ENCODE peak calls at places on chromosomes 5 and 9, in nine cellular contexts. Q is MM.1S; N is psoas muscle; Z is tibial artery; D is adipocyte; M is CD4-positive, alpha-beta T cell; Y is HCT116; B is CD4-positive, alpha-beta memory T cell; C is AG04450. O is an unnamed sample.

GRCh38 chr9:134060546-134060945 is 7.3 kb downstream of the BRD3 start:
- DNase-seq in Q (no peak), N (no peak), Z (no peak), D (no peak), M (no peak), Y (no peak), B (no peak), C (no peak), O (no peak)

GRCh38 chr9:84357235-84357634 is 16.7 kb upstream of the SLC28A3 start:
- DNase-seq in Q (no peak), N (no peak), Z (no peak), D (no peak), M (no peak), Y (no peak), B (no peak), C (no peak), O (no peak)

GRCh38 chr5:10423009-10423408 is 18.7 kb upstream of the ROPN1L start:
- DNase-seq in Q (no peak), N (no peak), Z (no peak), D (no peak), M (no peak), Y (no peak), B (no peak), C (no peak), O (no peak)

GRCh38 chr5:151151793-151152192 is 5.8 kb downstream of the ANXA6 start:
- DNase-seq in Q (no peak), N (no peak), Z (peak; percentile 72), D (peak; percentile 50), M (no peak), Y (no peak), B (no peak), C (no peak), O (no peak)

GRCh38 chr5:128144491-128144890 is 60.9 kb downstream of the SLC12A2 start:
- DNase-seq in Q (no peak), N (no peak), Z (no peak), D (peak; percentile 65), M (no peak), Y (no peak), B (no peak), C (peak; percentile 18), O (no peak)

GRCh38 chr5:151496041-151496484 is 48.7 kb downstream of the SLC36A1 start:
- DNase-seq in Q (no peak), N (no peak), Z (no peak), D (no peak), M (no peak), Y (no peak), B (no peak), C (no peak), O (no peak)

GRCh38 chr5:40614923-40615585 is 64.7 kb upstream of the PTGER4 start:
- DNase-seq in Q (no peak), N (no peak), Z (no peak), D (no peak), M (no peak), Y (no peak), B (no peak), C (no peak), O (no peak)

GRCh38 chr9:3922846-3923245 is 377.0 kb downstream of the GLIS3 start:
- DNase-seq in Q (no peak), N (no peak), Z (no peak), D (no peak), M (no peak), Y (no peak), B (no peak), C (no peak), O (no peak)

GRCh38 chr5:169157064-169157463 is 143.9 kb downstream of the SLIT3 start:
- DNase-seq in Q (no peak), N (no peak), Z (no peak), D (no peak), M (no peak), Y (no peak), B (no peak), C (no peak), O (no peak)

GRCh38 chr9:124782661-124783574 is 6.0 kb downstream of the OLFML2A start:
- DNase-seq in Q (no peak), N (no peak), Z (peak; percentile 61), D (no peak), M (peak; percentile 21), Y (no peak), B (no peak), C (no peak), O (no peak)

GRCh38 chr9:38227061-38227540 is 158.1 kb upstream of the SHB start:
- DNase-seq in Q (peak; percentile 87), N (no peak), Z (no peak), D (peak; percentile 63), M (peak; percentile 69), Y (no peak), B (peak; percentile 53), C (peak; percentile 80), O (peak; percentile 64)

GRCh38 chr9:37976714-37977477 is 73.0 kb upstream of the SLC25A51 start:
- DNase-seq in Q (no peak), N (peak; percentile 40), Z (no peak), D (peak; percentile 75), M (no peak), Y (no peak), B (no peak), C (peak; percentile 82), O (no peak)

GRCh38 chr9:133534346-133535284 is at the start of gene ADAMTSL2:
- DNase-seq in Q (no peak), N (peak; percentile 75), Z (no peak), D (peak; percentile 53), M (peak; percentile 59), Y (no peak), B (peak; percentile 12), C (no peak), O (peak; percentile 7)

GRCh38 chr5:102536323-102536928 is 37.6 kb upstream of the SLCO6A1 start:
- DNase-seq in Q (peak; percentile 27), N (no peak), Z (no peak), D (peak; percentile 77), M (no peak), Y (peak; percentile 7), B (no peak), C (no peak), O (no peak)

GRCh38 chr5:145478651-145479050 is 356.5 kb downstream of the PRELID2 start:
- DNase-seq in Q (no peak), N (no peak), Z (no peak), D (no peak), M (no peak), Y (no peak), B (no peak), C (no peak), O (no peak)

GRCh38 chr5:175689147-175689991 is 31.5 kb downstream of the HRH2 start:
- DNase-seq in Q (no peak), N (peak; percentile 58), Z (peak; percentile 91), D (peak; percentile 10), M (no peak), Y (no peak), B (no peak), C (no peak), O (no peak)

GRCh38 chr5:94808497-94808896 is 190.0 kb downstream of the SLF1 start:
- DNase-seq in Q (no peak), N (no peak), Z (no peak), D (no peak), M (no peak), Y (no peak), B (no peak), C (no peak), O (no peak)

GRCh38 chr5:63963926-63964325 is 1.7 kb upstream of the HTR1A start:
- DNase-seq in Q (no peak), N (no peak), Z (no peak), D (no peak), M (no peak), Y (no peak), B (no peak), C (no peak), O (no peak)

GRCh38 chr9:112408819-112409218 is 28.9 kb downstream of the HSDL2 start:
- DNase-seq in Q (no peak), N (no peak), Z (no peak), D (no peak), M (no peak), Y (no peak), B (no peak), C (no peak), O (no peak)

GRCh38 chr5:6582507-6583048 is 50.3 kb downstream of the NSUN2 start:
- DNase-seq in Q (no peak), N (no peak), Z (no peak), D (no peak), M (no peak), Y (no peak), B (no peak), C (no peak), O (no peak)
- H3K27me3 ChIP-seq in Q (no peaks in the 10 kb centered on the region), N (no peaks in the 10 kb centered on the region), Z (peaks cover 5% of the 10 kb centered on the region), D (peaks cover 51% of the 10 kb centered on the region), M (peaks cover 46% of the 10 kb centered on the region), Y (peaks cover 27% of the 10 kb centered on the region), B (peaks cover 8% of the 10 kb centered on the region), C (peaks cover 37% of the 10 kb centered on the region), O (no peaks in the 10 kb centered on the region)

GRCh38 chr5:20128346-20128745 is 140.3 kb upstream of the CDH18 start:
- DNase-seq in Q (no peak), N (no peak), Z (no peak), D (no peak), M (no peak), Y (no peak), B (no peak), C (no peak), O (no peak)
- H3K27me3 ChIP-seq in Q (no peaks in the 10 kb centered on the region), N (no peaks in the 10 kb centered on the region), Z (no peaks in the 10 kb centered on the region), D (no peaks in the 10 kb centered on the region), M (no peaks in the 10 kb centered on the region), Y (no peaks in the 10 kb centered on the region), B (no peaks in the 10 kb centered on the region), C (no peaks in the 10 kb centered on the region), O (no peaks in the 10 kb centered on the region)

DNA sequence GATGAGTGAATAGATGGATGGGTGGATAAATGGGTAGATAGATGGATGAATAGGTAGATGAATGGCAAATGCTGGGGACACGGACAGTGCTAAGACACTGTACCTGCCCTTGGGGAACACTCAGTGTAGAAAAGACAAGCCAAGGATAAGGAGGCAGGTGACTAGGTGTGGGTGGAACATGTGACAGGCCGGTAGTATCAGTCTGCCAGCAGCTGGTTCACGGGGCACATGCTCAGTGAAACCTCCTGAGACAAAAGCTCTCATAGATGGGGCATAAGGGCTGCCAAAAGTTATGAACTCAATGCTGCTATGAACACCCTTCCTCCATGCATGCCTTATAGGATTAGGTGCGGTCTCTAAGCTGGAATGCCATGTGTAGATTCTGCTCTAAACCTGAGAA is 71.0 kb downstream of the C5orf15 start:
- DNase-seq in Q (peak; percentile 47), N (no peak), Z (no peak), D (no peak), M (no peak), Y (no peak), B (no peak), C (no peak), O (no peak)
- H3K27me3 ChIP-seq in Q (no peaks in the 10 kb centered on the region), N (no peaks in the 10 kb centered on the region), Z (no peaks in the 10 kb centered on the region), D (peaks cover 51% of the 10 kb centered on the region), M (no peaks in the 10 kb centered on the region), Y (no peaks in the 10 kb centered on the region), B (no peaks in the 10 kb centered on the region), C (peaks cover 17% of the 10 kb centered on the region), O (no peaks in the 10 kb centered on the region)

DNA sequence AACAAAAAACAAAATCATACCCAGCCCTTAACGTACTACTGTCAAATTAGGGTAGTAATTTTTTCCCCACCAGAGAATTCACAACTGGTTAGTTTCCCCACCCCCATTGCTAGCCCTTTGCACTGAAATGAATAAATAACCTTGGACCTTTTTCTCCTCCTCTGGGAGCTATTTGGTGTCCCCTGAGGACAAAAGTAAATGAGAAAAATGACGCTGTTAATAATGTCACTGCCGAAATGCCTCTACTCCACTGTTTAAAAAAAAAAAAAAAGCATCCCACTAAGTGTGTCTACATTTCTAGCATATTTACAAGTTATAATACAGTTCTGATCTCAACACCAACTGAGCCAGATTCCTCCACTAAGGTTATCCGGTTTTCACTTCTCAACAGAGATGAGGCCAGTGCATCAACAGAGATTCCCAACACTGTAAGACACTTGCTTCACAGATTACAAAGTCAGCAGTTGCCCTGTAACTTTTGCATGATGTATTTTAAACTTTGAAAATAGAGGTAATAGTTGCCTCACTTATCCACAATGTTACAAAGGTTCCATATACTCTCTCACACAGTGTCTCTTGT is 5.1 kb upstream of the NFIB start:
- DNase-seq in Q (no peak), N (no peak), Z (no peak), D (no peak), M (no peak), Y (no peak), B (no peak), C (no peak), O (no peak)
- H3K27me3 ChIP-seq in Q (peaks cover 34% of the 10 kb centered on the region), N (no peaks in the 10 kb centered on the region), Z (no peaks in the 10 kb centered on the region), D (no peaks in the 10 kb centered on the region), M (peaks cover 37% of the 10 kb centered on the region), Y (no peaks in the 10 kb centered on the region), B (peaks cover 18% of the 10 kb centered on the region), C (peaks cover 29% of the 10 kb centered on the region), O (peaks cover 8% of the 10 kb centered on the region)